ENCODE peak calls at places on chromosomes 1 and 21, in five cellular contexts. Q is PC-3, S is mucosa of descending colon, I is aorta, D is adrenal gland. E is an unnamed sample.

GRCh38 chr1:118339431-118340146 is 154.6 kb upstream of the SPAG17 start:
- DNase-seq in I (no peak), S (no peak), Q (peak; percentile 75), D (no peak), E (no peak)

GRCh38 chr1:203628185-203628996 is 1.8 kb downstream of the ATP2B4 start:
- DNase-seq in D (peak; percentile 55), S (peak; percentile 64), Q (no peak), I (peak; percentile 86), E (peak; percentile 80)

GRCh38 chr1:1087351-1088035 is 13.4 kb upstream of the RNF223 start:
- DNase-seq in Q (no peak), D (no peak), I (no peak), S (peak; percentile 47), E (no peak)

GRCh38 chr1:173241528-173242347 is 34.6 kb upstream of the TNFSF4 start:
- DNase-seq in I (no peak), S (no peak), D (no peak), Q (no peak), E (no peak)

GRCh38 chr1:37034301-37035013 is at the start of gene GRIK3:
- DNase-seq in D (no peak), I (no peak), Q (no peak), S (no peak), E (no peak)

GRCh38 chr1:50633465-50633864 is 210.2 kb upstream of the DMRTA2 start:
- DNase-seq in Q (no peak), S (no peak), D (no peak), I (no peak), E (peak; percentile 41)

GRCh38 chr21:36732217-36732616 is 33.3 kb downstream of the SIM2 start:
- DNase-seq in S (no peak), Q (no peak), I (peak; percentile 49), D (no peak), E (no peak)

GRCh38 chr1:32521165-32521564 is 18.1 kb upstream of the ZBTB8A start:
- DNase-seq in S (no peak), D (no peak), Q (peak; percentile 18), I (no peak), E (no peak)

GRCh38 chr1:81920245-81920740 is 119.6 kb downstream of the ADGRL2 start:
- DNase-seq in D (peak; percentile 60), S (no peak), I (peak; percentile 52), Q (no peak), E (peak; percentile 80)

GRCh38 chr1:42439940-42440339 is 15.9 kb downstream of the ZMYND12 start:
- DNase-seq in Q (peak; percentile 85), S (no peak), D (no peak), I (no peak), E (no peak)

GRCh38 chr1:246567258-246568235 is 1.3 kb downstream of the CNST start:
- DNase-seq in S (no peak), I (no peak), Q (peak; percentile 68), D (peak; percentile 24), E (peak; percentile 55)

GRCh38 chr1:246571953-246572352 is 5.7 kb downstream of the CNST start:
- DNase-seq in D (no peak), I (no peak), S (no peak), Q (no peak), E (no peak)

GRCh38 chr1:246566808-246567154 is 525 bp downstream of the CNST start:
- DNase-seq in S (no peak), I (no peak), D (no peak), Q (peak; percentile 17), E (peak; percentile 61)

GRCh38 chr1:246572795-246573194 is 6.5 kb downstream of the CNST start:
- DNase-seq in D (no peak), I (no peak), Q (no peak), S (no peak), E (no peak)

DNA sequence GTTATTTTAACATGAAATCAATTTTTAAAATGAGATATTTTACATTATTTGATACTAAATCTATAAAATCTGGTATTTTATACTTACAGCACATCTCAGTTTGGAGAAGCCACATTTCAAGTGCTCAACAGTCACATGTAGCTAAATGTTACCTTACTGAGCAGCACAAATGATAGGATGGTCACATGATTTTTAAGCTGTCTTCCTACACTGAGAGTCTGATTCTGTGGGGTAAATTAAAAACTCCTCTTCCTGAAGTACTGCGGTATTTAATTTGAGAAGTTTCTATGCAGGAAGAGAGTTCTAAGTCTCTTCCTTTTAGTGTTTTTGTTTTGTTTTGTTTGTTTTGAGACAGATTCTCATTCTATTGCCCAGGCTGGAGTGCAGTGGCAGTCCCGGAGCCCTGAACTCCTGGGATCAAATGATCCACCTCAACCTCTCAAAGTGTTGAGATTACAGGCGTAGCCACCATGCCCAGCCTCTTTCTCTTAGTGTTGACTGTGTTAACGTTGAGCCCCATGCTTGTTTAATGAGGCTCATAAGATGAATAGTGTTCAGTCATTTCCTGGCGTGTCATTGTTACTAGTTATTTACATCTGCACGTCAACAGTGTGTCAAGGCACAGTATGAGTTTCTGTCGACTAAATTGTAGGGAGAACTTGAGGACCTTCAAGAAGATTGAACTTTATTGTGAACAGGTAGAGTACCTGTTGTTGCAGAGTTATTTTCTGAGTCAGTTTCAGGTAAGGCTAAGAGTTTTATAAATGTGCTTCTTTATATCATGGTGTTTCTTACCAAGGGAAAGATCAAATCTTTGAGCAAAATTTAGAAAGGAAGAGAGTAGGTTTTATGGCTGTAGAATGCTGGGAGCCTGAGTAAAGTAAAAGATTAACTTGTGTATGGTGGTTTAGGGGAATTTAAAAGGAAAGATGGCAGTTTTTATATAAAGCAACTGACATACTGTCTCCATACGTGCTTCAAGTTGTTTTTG is 3.3 kb downstream of the CNST start:
- DNase-seq in D (no peak), I (no peak), Q (peak; percentile 88), S (no peak), E (no peak)
- H3K4me3 ChIP-seq in D (no peak overlapping the region), I (no peak overlapping the region), Q (peak overlapping the region; percentile 39), S (no peak overlapping the region), E (no peak overlapping the region)

DNA sequence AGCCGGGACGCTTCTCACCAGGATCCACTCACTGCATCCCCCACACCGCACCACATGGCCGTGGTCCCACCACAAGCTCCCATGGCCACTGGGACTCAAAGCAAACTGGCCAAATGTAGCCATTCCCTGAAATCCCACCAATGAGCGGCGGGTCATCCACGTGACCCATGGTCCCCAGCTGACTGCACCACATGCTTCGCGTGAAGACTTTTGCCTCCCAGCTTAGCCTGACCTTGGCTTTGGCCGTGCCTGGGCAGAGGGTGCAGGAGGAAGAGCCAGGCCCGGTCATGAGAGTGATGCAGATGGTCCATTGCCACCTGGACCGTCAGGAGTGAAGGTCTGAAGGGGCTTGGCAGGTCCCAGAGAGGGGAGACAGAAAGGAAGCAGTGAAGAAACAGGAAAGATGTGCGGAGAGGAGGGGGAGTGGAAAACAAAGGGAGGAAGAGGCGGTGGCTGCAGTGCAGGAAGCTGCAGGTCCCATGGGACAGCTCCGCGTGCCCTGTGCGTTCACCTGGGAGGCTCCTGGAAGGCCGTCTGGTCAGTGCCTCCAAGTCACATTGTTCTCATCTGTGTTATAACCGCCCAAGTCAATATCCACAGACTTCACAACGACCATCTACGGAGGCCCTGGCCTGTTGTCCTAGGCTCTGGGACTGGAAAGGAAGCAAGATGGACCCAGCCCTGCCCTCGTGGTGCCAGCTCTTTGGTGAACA is 167.8 kb upstream of the AJAP1 start:
- DNase-seq in Q (no peak), I (no peak), S (no peak), D (no peak), E (no peak)
- H3K9me3 ChIP-seq in Q (no peaks in the 10 kb centered on the region), I (peaks cover 2% of the 10 kb centered on the region), S (no peaks in the 10 kb centered on the region), D (no peaks in the 10 kb centered on the region), E (no peaks in the 10 kb centered on the region)

GRCh38 chr21:38793926-38794713 is 11.6 kb upstream of the ETS2 start:
- DNase-seq in I (no peak), D (no peak), S (no peak), Q (peak; percentile 72), E (no peak)
- H3K4me1 ChIP-seq in I (no peaks in the 10 kb centered on the region), D (no peaks in the 10 kb centered on the region), S (peaks cover 30% of the 10 kb centered on the region), Q (peaks cover 46% of the 10 kb centered on the region), E (no peaks in the 10 kb centered on the region)

DNA sequence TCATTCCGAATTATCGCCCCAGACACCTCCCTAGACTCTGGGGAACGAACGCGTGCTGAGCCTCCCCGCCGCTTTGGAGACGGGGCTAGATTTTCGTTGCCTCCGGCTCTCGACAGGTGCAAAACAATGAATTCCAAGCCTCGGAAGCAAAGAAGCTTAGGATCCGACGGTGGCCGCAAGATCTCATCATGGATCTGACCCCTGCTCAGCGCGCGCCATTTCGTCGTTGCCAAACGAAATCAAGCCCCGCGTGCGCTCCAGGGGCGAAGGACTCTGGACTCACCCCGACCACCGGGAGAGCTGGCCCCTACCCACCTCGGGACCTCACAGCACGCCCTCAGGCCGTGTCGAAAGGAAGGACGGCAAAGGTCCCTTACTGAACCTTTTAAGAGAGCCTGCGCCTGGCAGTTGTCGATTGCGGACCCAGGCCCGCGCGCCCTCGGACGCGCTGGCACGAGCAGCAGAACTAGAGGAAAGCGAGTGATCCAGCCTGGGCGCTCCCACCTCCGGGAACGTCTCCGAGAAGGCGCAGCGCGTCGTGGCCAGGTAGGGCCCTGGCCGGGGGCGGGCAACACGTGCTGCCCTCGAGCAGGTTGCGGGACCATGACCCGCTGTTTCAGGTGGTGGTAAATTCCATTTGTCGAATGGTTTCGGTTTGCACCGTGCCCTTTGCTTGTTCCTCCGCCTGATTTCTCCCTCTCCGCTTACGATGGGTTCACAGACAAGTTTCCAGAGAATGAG is 1.6 kb upstream of the RUNX3 start:
- DNase-seq in Q (no peak), D (no peak), I (no peak), S (peak; percentile 65), E (no peak)
- H3K4me3 ChIP-seq in Q (peak overlapping the region; percentile 22), D (no peak overlapping the region), I (no peak overlapping the region), S (no peak overlapping the region), E (peak overlapping the region; percentile 12)